ENCODE peak calls at places on chromosomes 16 and 17, in eight cellular contexts. O is GM23248, W is neural progenitor cell, D is HCT116, J is SK-N-SH, K is GM23338, X is hepatocyte, Y is PC-3. I is an unnamed sample.

GRCh38 chr17:38870259-38871165 is 654 bp downstream of the LASP1 start:
- DNase-seq in X (peak), D (no peak), J (peak), K (peak), W (peak), O (peak), Y (peak), I (peak)

GRCh38 chr17:74730491-74731346 is 6.3 kb upstream of the RAB37 start:
- DNase-seq in X (no peak), J (no peak), W (no peak), Y (peak), K (no peak), O (no peak), D (no peak), I (no peak)

GRCh38 chr17:71033336-71033735 is 864.0 kb downstream of the KCNJ2 start:
- DNase-seq in O (no peak), J (no peak), D (no peak), Y (no peak), K (peak), W (peak), X (no peak), I (no peak)

GRCh38 chr17:38703742-38704644 is 1.1 kb upstream of the MLLT6 start:
- DNase-seq in O (peak), J (peak), D (peak), Y (peak), K (peak), W (peak), X (peak), I (peak)

GRCh38 chr17:34762078-34762477 is 182.7 kb downstream of the TMEM132E start:
- DNase-seq in K (no peak), X (no peak), Y (no peak), O (no peak), J (no peak), W (no peak), D (no peak), I (no peak)

GRCh38 chr16:48164907-48165715 is 9.3 kb upstream of the ABCC12 start:
- DNase-seq in W (peak), Y (peak), X (peak), D (peak), K (peak), J (peak), O (peak), I (peak)

GRCh38 chr16:25012525-25012991 is 2.6 kb downstream of the ARHGAP17 start:
- DNase-seq in X (peak), K (no peak), D (no peak), Y (peak), J (no peak), O (peak), W (no peak), I (no peak)

GRCh38 chr17:73292031-73292531 is 19.7 kb downstream of the CDC42EP4 start:
- DNase-seq in D (peak), X (no peak), W (no peak), K (no peak), Y (peak), J (peak), O (peak), I (no peak)

GRCh38 chr16:35752012-35752772 is 2292.8 kb downstream of the TP53TG3F start:
- DNase-seq in D (no peak), W (no peak), Y (no peak), J (no peak), X (no peak), O (no peak), K (no peak), I (no peak)

GRCh38 chr16:79089735-79090284 is 510.7 kb downstream of the MAF start:
- DNase-seq in O (no peak), J (no peak), K (no peak), X (no peak), W (no peak), Y (no peak), D (no peak), I (peak)

GRCh38 chr16:16073884-16074781 is 124.7 kb downstream of the ABCC1 start:
- DNase-seq in W (peak), X (peak), D (no peak), Y (no peak), O (peak), K (peak), J (no peak), I (no peak)

GRCh38 chr16:551210-551609 is 9.0 kb upstream of the PRR35 start:
- DNase-seq in X (no peak), K (no peak), D (no peak), W (no peak), O (no peak), Y (no peak), J (no peak), I (no peak)

GRCh38 chr16:79664407-79664806 is 63.9 kb upstream of the MAF start:
- DNase-seq in J (no peak), D (no peak), W (no peak), X (no peak), K (no peak), Y (no peak), O (no peak), I (no peak)

GRCh38 chr17:43372273-43372911 is 26.4 kb upstream of the ARL4D start:
- DNase-seq in K (no peak), X (peak), J (no peak), O (no peak), Y (no peak), W (no peak), D (no peak), I (peak)

GRCh38 chr17:77565166-77565565 is 393.3 kb upstream of the TNRC6C start:
- DNase-seq in J (no peak), D (no peak), X (no peak), K (no peak), Y (no peak), W (no peak), O (no peak), I (no peak)

GRCh38 chr17:78986048-78986648 is 6.4 kb upstream of the LGALS3BP start:
- DNase-seq in X (peak), J (no peak), K (no peak), W (no peak), D (no peak), O (peak), Y (peak), I (peak)

GRCh38 chr17:67055041-67055443 is 10.7 kb downstream of the CACNG1 start:
- DNase-seq in K (no peak), W (no peak), X (no peak), D (no peak), Y (no peak), O (no peak), J (no peak), I (no peak)

DNA sequence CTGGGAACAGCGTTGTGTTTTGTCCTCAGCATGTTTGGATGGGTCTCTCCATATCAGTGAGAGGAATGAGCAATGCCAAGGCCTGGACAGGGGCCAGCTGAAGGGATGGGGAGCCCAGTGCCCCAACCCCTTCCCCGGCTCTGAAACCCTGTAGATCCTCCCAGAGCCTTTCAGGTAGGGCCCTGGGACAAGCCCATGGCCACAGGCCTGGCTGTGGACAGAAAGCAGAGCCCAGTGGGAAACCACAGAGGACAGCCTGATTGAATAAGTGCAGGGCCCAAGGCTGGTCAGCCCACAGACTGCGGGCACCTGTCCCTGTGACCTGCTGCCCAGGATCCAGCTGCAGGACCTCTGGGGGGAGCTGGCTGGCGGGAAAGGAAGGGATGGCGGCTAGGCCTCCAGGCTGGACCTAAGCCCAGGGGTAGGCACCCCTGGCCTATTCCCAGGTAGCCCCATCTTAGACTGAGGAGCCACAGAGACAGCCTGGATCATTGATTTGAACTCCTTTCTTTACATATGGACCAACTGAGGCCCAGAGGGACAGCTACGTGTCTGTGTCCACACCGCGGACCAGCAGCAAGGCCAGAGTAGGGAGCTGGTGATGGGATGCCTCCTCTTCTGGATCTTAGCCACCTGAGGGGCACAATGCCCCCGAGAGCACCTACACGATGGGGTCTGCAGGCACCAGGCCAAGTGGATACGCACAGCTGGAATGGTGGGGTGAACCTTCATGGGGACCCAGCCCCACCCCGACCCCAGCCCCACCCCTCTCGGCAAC is 1.3 kb downstream of the CCDC102A start:
- DNase-seq in Y (no peak), D (no peak), O (peak), K (no peak), W (no peak), X (no peak), J (peak), I (no peak)
- H3K4me3 ChIP-seq in Y (peak), D (peak), O (peak), K (peak), W (peak), X (peak), J (peak), I (peak)

GRCh38 chr17:81019563-81020442 is 15.1 kb upstream of the BAIAP2 start:
- DNase-seq in K (no peak), J (no peak), D (no peak), Y (no peak), W (no peak), O (no peak), X (no peak), I (no peak)

GRCh38 chr17:81016575-81016974 is 18.4 kb upstream of the BAIAP2 start:
- DNase-seq in J (no peak), X (no peak), D (no peak), Y (no peak), W (no peak), K (no peak), O (no peak), I (no peak)

GRCh38 chr17:81020443-81020766 is 14.5 kb upstream of the BAIAP2 start:
- DNase-seq in O (no peak), J (no peak), W (no peak), Y (no peak), K (no peak), X (no peak), D (no peak), I (no peak)

GRCh38 chr17:81020767-81021497 is 14.0 kb upstream of the BAIAP2 start:
- DNase-seq in J (peak), W (no peak), O (peak), K (no peak), Y (no peak), X (peak), D (no peak), I (no peak)

DNA sequence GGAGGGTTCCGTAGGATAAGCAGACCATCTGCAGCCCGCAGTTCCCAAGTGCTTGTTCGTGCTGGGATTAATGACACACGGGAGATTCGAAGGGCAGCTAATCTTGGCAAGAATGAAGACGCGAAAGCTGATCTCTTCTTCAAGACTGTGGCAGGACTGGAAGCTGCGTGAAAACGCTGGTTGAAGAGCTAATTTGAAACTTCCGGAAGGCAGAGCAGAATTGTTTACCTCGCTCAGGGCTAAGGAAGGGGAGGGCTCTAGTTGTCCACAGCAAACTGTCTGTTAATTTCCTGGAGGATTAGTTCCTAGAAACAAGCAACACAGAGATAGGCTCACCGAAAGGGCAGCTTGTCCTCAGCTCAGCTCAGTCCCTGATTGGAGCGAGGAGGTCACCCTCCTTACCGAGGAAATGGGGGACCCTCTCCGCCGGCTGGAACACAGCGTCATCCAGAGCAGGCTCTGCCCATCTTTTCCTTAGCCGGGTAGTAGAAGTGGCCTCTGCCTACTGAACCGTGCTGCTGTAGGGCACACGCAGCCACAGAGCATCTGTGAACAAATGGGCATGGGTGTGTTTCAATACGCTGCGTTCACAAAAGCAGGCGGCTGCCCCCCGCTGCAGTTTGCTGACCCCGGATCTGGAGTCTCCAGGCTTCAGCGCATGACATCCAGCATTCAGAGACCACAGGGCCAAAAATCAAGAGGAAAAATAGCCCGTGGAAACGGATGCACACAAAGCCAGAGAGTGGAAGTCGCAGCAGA is 16.7 kb upstream of the BAIAP2 start:
- DNase-seq in K (no peak), O (peak), Y (peak), W (peak), D (no peak), J (no peak), X (no peak), I (peak)
- TF ChIP-seq EZH2phosphoT487 in K (no peak), O (no peak), Y (no peak), W (no peak), D (no peak), J (no peak), X (no peak), I (no peak)

GRCh38 chr16:88649195-88649923 is 1.5 kb downstream of the CYBA start:
- DNase-seq in K (no peak), X (no peak), D (no peak), Y (no peak), O (no peak), J (no peak), W (no peak), I (no peak)
- H3K4me3 ChIP-seq in K (peak), X (peak), D (peak), Y (no peak), O (peak), J (no peak), W (peak), I (peak)

GRCh38 chr16:3520398-3520797 is 19.6 kb downstream of the CLUAP1 start:
- DNase-seq in W (no peak), O (no peak), J (no peak), Y (no peak), D (no peak), K (no peak), X (peak), I (no peak)
- TF ChIP-seq EZH2phosphoT487 in W (no peak), O (no peak), J (no peak), Y (no peak), D (no peak), K (no peak), X (no peak), I (no peak)

GRCh38 chr17:9647014-9647413 is 1.7 kb downstream of the USP43 start:
- DNase-seq in X (peak), J (no peak), W (peak), K (peak), D (no peak), O (no peak), Y (peak), I (no peak)
- H3K4me3 ChIP-seq in X (peak), J (no peak), W (peak), K (peak), D (peak), O (no peak), Y (peak), I (no peak)